ENCODE peak calls at places on chromosomes 1 and 21, in four cellular contexts. R, Z, A and O are unnamed samples.

GRCh38 chr21:20661745-20662470 is 336.3 kb upstream of the NCAM2 start:
- DNase-seq in R (no peak), Z (peak; percentile 21), A (no peak), O (no peak)

GRCh38 chr21:28781602-28782274 is 210.9 kb downstream of the LTN1 start:
- DNase-seq in R (peak; percentile 2), Z (no peak), A (peak; percentile 4), O (no peak)

GRCh38 chr1:119647734-119648619 is at the start of gene ZNF697:
- DNase-seq in R (peak; percentile 64), Z (peak; percentile 77), A (peak; percentile 92), O (peak; percentile 71)

GRCh38 chr1:93574991-93575390 is 106.6 kb downstream of the BCAR3 start:
- DNase-seq in R (no peak), Z (no peak), A (no peak), O (no peak)

GRCh38 chr1:91120915-91121314 is 99.1 kb upstream of the ZNF644 start:
- DNase-seq in R (no peak), Z (no peak), A (no peak), O (no peak)

GRCh38 chr1:228344631-228345072 is 62.0 kb downstream of the TRIM11 start:
- DNase-seq in R (no peak), Z (no peak), A (no peak), O (no peak)

GRCh38 chr1:103616362-103616761 is 865 bp upstream of the AMY2A start:
- DNase-seq in R (no peak), Z (no peak), A (no peak), O (no peak)

GRCh38 chr21:38326429-38326828 is 69.6 kb downstream of the KCNJ15 start:
- DNase-seq in R (no peak), Z (no peak), A (no peak), O (no peak)

GRCh38 chr1:85134583-85135455 is 66.0 kb downstream of the SYDE2 start:
- DNase-seq in R (no peak), Z (no peak), A (peak; percentile 20), O (no peak)

GRCh38 chr1:154847891-154848290 is 22.2 kb downstream of the KCNN3 start:
- DNase-seq in R (no peak), Z (no peak), A (no peak), O (no peak)

GRCh38 chr1:243346481-243346880 is 90.6 kb downstream of the SDCCAG8 start:
- DNase-seq in R (no peak), Z (no peak), A (no peak), O (no peak)

GRCh38 chr21:44539991-44540666 is at the start of gene KRTAP10-1:
- DNase-seq in R (no peak), Z (no peak), A (no peak), O (no peak)

DNA sequence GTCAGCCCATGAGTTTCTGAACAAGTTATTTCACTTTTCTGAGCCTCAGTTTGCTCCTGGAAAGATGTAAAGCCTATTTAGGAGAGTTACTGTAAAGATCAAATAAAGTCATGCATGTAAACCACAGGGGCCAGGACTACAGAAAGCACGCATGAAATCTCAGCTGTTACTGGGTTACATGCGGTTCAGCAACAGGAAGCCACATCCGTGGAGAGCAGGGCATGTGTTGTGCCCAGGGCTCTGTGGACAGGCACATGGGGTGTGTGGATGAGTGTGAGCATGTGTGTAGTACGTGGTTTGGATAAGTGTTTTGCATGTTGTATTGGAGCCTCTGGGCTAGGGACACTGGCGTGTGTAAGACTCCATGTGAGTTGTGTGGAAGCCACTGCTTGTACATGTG is 2.2 kb upstream of the EPHA2 start:
- DNase-seq in R (no peak), Z (no peak), A (no peak), O (no peak)
- TF ChIP-seq POLR2AphosphoS5 in R (no peak), Z (no peak), A (no peak), O (no peak)

DNA sequence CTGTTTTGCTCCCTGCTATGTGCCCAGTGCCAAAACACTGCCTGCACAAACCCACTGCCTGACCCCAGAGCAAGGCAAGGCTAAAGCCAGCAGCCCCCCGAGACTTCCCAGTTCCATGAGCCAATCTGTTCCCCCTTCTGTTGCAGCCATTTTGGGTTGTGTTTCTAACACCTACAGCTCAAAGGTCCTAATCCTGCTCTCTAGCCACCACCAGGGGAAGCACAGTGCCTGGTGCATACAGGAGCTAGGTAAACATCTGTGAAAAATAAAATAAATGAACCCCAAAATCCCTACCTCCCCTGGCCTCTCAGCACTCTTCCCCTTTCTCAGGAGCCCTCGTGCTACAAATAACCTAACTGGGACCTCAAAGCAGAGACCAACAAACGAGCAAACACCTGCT is 190.2 kb downstream of the MATN1 start:
- DNase-seq in R (no peak), Z (no peak), A (no peak), O (no peak)
- TF ChIP-seq TAF1 in R (no peak), Z (no peak), A (no peak), O (no peak)

GRCh38 chr1:27883536-27884181 is 11.3 kb downstream of the THEMIS2 start:
- DNase-seq in R (no peak), Z (no peak), A (no peak), O (no peak)

GRCh38 chr1:27879374-27880082 is 7.2 kb downstream of the THEMIS2 start:
- DNase-seq in R (no peak), Z (no peak), A (no peak), O (no peak)

GRCh38 chr1:27884182-27884954 is 12.0 kb downstream of the THEMIS2 start:
- DNase-seq in R (no peak), Z (no peak), A (no peak), O (no peak)

GRCh38 chr1:27885114-27885528 is 12.8 kb downstream of the THEMIS2 start:
- DNase-seq in R (no peak), Z (no peak), A (no peak), O (no peak)

GRCh38 chr1:27882543-27882903 is 10.2 kb downstream of the THEMIS2 start:
- DNase-seq in R (no peak), Z (no peak), A (no peak), O (no peak)
- TF ChIP-seq POLR2A in R (peak; percentile 29), Z (no peak), A (no peak), O (no peak)

GRCh38 chr1:234532511-234532922 is 53.5 kb upstream of the TARBP1 start:
- DNase-seq in R (no peak), Z (no peak), A (no peak), O (no peak)
- TF ChIP-seq POLR2AphosphoS5 in R (no peak), Z (no peak), A (no peak), O (no peak)

GRCh38 chr1:44847786-44848185 is 4.7 kb upstream of the PTCH2 start:
- DNase-seq in R (no peak), Z (no peak), A (no peak), O (no peak)

GRCh38 chr1:44839561-44839960 is 3.5 kb downstream of the PTCH2 start:
- DNase-seq in R (no peak), Z (no peak), A (no peak), O (no peak)

GRCh38 chr1:44842763-44843655 is at the start of gene PTCH2:
- DNase-seq in R (peak; percentile 71), Z (peak; percentile 70), A (peak; percentile 55), O (peak; percentile 62)

DNA sequence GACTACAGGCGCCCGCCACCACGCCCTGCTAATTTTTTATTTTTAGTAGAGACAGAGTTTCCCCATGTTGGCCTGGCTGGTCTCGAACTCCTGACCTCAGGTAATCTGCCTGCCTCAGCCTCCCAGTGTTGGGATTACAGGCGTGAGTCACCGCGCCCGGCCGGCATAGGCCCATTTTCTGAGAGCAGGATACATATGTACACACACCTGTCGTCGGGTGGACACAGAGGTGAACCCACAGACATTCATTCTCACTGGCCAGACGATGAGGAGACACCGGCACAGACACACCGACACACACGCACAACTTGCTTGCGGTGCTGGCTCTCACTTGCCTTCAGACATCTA is 664 bp downstream of the PTCH2 start:
- DNase-seq in R (no peak), Z (no peak), A (no peak), O (no peak)
- TF ChIP-seq TAF1 in R (no peak), Z (no peak), A (no peak), O (no peak)

GRCh38 chr1:113904674-113905434 is at the start of the genes AP4B1 and DCLRE1B:
- DNase-seq in R (peak; percentile 96), Z (peak; percentile 99), A (peak; percentile 99), O (peak; percentile 95)
- TF ChIP-seq POLR2A in R (peak; percentile 73), Z (no peak), A (peak; percentile 76), O (peak; percentile 79)

DNA sequence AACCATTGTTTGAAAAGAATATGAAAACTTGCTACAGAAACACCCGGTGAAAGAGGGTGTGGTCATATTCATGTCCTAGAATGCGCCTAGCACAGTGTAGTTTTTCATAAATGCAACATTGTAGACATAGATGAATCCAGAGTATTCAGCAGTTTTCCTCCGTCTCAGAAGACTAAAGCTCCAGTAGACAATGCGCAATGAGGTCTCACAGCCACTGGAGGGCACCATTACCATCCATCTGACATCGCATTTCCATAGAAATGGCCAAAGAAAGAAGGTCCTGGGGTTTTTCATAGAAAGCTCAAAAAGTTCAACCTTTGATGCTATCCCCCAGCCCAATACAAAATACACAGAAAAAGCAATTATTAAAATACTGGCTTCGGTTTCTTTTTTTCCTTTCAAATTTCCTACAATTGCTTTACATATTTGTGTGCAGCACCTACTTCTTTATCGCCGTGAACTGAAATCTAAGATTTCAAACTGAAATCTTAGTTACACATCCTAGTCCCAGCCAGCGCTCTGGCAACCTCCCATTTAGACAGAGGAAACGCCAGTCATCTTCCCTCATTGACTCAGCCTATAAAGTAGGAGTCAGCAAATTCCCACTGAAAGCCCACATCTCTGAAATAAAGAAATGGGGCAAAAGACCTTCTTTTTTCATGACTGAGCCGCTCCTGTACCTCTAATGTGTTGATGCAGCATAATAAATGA is 3.9 kb upstream of the CD58 start:
- DNase-seq in R (peak; percentile 43), Z (no peak), A (peak; percentile 53), O (no peak)
- TF ChIP-seq POLR2AphosphoS5 in R (no peak), Z (no peak), A (no peak), O (no peak)

DNA sequence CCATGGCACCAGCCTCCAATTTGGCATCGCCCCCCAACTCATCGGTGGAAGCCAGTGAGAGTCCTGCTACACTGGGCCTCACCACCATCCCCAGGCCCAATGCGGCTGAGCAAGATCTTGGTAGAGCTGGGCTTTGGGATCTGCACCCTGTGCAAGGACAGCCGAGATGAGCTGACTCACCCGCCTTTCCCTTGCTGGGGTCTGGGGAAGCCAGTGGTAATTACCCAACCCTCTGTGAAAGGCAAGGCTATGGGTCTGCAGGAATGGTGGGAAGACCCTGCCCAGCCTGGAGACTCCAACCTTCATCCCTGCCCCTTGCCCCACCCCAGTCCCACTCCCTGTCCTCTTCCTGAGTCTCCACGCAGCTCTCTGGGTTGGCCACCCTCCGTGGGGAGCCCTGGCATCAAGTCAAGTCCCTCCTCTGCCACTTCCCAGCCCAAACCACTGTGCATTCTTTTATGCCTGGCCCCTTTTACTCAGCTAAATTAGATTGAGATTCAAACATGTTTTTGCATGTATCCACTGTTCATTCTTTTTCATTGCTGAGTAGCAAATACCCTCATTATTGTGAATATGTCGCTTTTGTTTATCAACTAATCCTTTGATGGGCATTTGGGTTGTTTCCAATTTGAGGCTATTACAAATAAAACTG is 8.8 kb downstream of the SMCP start:
- DNase-seq in R (no peak), Z (no peak), A (no peak), O (no peak)
- TF ChIP-seq TAF1 in R (no peak), Z (no peak), A (no peak), O (no peak)

GRCh38 chr1:205578780-205579571 is 52.8 kb downstream of the ELK4 start:
- DNase-seq in R (no peak), Z (no peak), A (no peak), O (no peak)
- TF ChIP-seq POLR2A in R (no peak), Z (no peak), A (no peak), O (no peak)

GRCh38 chr1:67850611-67851075 is 17.4 kb upstream of the GNG12 start:
- DNase-seq in R (no peak), Z (no peak), A (no peak), O (no peak)
- TF ChIP-seq POLR2AphosphoS5 in R (no peak), Z (no peak), A (no peak), O (no peak)